ENCODE peak calls at places on chromosomes 5 and 9, in seven cellular contexts. One of them, this sample, is unnamed.

GRCh38 chr5:173645437-173645807 is 29.0 kb upstream of the BOD1 start:
- DNase-seq in HT1080: no peak
- DNase-seq in H54: no peak
- DNase-seq in AG10803: peak; percentile 54
- DNase-seq in fibroblast of the conjunctiva: no peak
- DNase-seq in left lobe of liver: no peak
- DNase-seq in CD4-positive, CD25-positive, alpha-beta regulatory T cell: no peak
- DNase-seq in this sample: no peak

GRCh38 chr5:171927345-171927941 is 79.0 kb downstream of the FBXW11 start:
- DNase-seq in HT1080: no peak
- DNase-seq in H54: no peak
- DNase-seq in AG10803: no peak
- DNase-seq in fibroblast of the conjunctiva: no peak
- DNase-seq in left lobe of liver: no peak
- DNase-seq in CD4-positive, CD25-positive, alpha-beta regulatory T cell: no peak
- DNase-seq in this sample: peak; percentile 7

GRCh38 chr5:72149742-72150141 is 42.5 kb downstream of the MAP1B start:
- DNase-seq in HT1080: no peak
- DNase-seq in H54: no peak
- DNase-seq in AG10803: no peak
- DNase-seq in fibroblast of the conjunctiva: no peak
- DNase-seq in left lobe of liver: no peak
- DNase-seq in CD4-positive, CD25-positive, alpha-beta regulatory T cell: no peak
- DNase-seq in this sample: no peak

GRCh38 chr9:123742009-123742767 is 187.7 kb downstream of the DENND1A start:
- DNase-seq in HT1080: peak; percentile 4
- DNase-seq in H54: no peak
- DNase-seq in AG10803: peak; percentile 60
- DNase-seq in fibroblast of the conjunctiva: peak; percentile 61
- DNase-seq in left lobe of liver: peak; percentile 67
- DNase-seq in CD4-positive, CD25-positive, alpha-beta regulatory T cell: no peak
- DNase-seq in this sample: no peak

GRCh38 chr5:67268233-67269011 is 71.8 kb upstream of the CD180 start:
- DNase-seq in HT1080: peak; percentile 74
- DNase-seq in H54: peak; percentile 7
- DNase-seq in AG10803: peak; percentile 94
- DNase-seq in fibroblast of the conjunctiva: peak; percentile 99
- DNase-seq in left lobe of liver: peak; percentile 81
- DNase-seq in CD4-positive, CD25-positive, alpha-beta regulatory T cell: no peak
- DNase-seq in this sample: no peak

GRCh38 chr5:3843691-3844090 is 248.1 kb downstream of the IRX1 start:
- DNase-seq in HT1080: no peak
- DNase-seq in H54: no peak
- DNase-seq in AG10803: no peak
- DNase-seq in fibroblast of the conjunctiva: no peak
- DNase-seq in left lobe of liver: no peak
- DNase-seq in CD4-positive, CD25-positive, alpha-beta regulatory T cell: no peak
- DNase-seq in this sample: no peak

GRCh38 chr5:141135030-141135717 is at the start of gene PCDHB5:
- DNase-seq in HT1080: peak; percentile 35
- DNase-seq in H54: peak; percentile 35
- DNase-seq in AG10803: peak; percentile 5
- DNase-seq in fibroblast of the conjunctiva: no peak
- DNase-seq in left lobe of liver: no peak
- DNase-seq in CD4-positive, CD25-positive, alpha-beta regulatory T cell: no peak
- DNase-seq in this sample: no peak

GRCh38 chr5:119360905-119361605 is 5.2 kb downstream of the TNFAIP8 start:
- DNase-seq in HT1080: no peak
- DNase-seq in H54: no peak
- DNase-seq in AG10803: peak; percentile 71
- DNase-seq in fibroblast of the conjunctiva: no peak
- DNase-seq in left lobe of liver: no peak
- DNase-seq in CD4-positive, CD25-positive, alpha-beta regulatory T cell: no peak
- DNase-seq in this sample: no peak

GRCh38 chr5:57386958-57387357 is 95.7 kb downstream of the ACTBL2 start:
- DNase-seq in HT1080: peak; percentile 20
- DNase-seq in H54: no peak
- DNase-seq in AG10803: peak; percentile 68
- DNase-seq in fibroblast of the conjunctiva: no peak
- DNase-seq in left lobe of liver: no peak
- DNase-seq in CD4-positive, CD25-positive, alpha-beta regulatory T cell: no peak
- DNase-seq in this sample: peak; percentile 61

GRCh38 chr9:122445155-122445749 is 32.5 kb downstream of the OR1J1 start:
- DNase-seq in HT1080: peak; percentile 7
- DNase-seq in H54: no peak
- DNase-seq in AG10803: peak; percentile 90
- DNase-seq in fibroblast of the conjunctiva: peak; percentile 78
- DNase-seq in left lobe of liver: no peak
- DNase-seq in CD4-positive, CD25-positive, alpha-beta regulatory T cell: no peak
- DNase-seq in this sample: no peak

GRCh38 chr5:66306105-66306843 is 162.2 kb downstream of the SREK1 start:
- DNase-seq in HT1080: peak; percentile 56
- DNase-seq in H54: peak; percentile 61
- DNase-seq in AG10803: peak; percentile 66
- DNase-seq in fibroblast of the conjunctiva: peak; percentile 54
- DNase-seq in left lobe of liver: peak; percentile 58
- DNase-seq in CD4-positive, CD25-positive, alpha-beta regulatory T cell: no peak
- DNase-seq in this sample: peak; percentile 72

GRCh38 chr9:111691686-111692329 is 30.4 kb downstream of the GNG10 start:
- DNase-seq in HT1080: peak; percentile 40
- DNase-seq in H54: no peak
- DNase-seq in AG10803: peak; percentile 41
- DNase-seq in fibroblast of the conjunctiva: peak; percentile 35
- DNase-seq in left lobe of liver: no peak
- DNase-seq in CD4-positive, CD25-positive, alpha-beta regulatory T cell: no peak
- DNase-seq in this sample: peak; percentile 89

GRCh38 chr5:32753765-32754164 is 42.6 kb downstream of the NPR3 start:
- DNase-seq in HT1080: no peak
- DNase-seq in H54: no peak
- DNase-seq in AG10803: peak; percentile 53
- DNase-seq in fibroblast of the conjunctiva: no peak
- DNase-seq in left lobe of liver: no peak
- DNase-seq in CD4-positive, CD25-positive, alpha-beta regulatory T cell: no peak
- DNase-seq in this sample: no peak

GRCh38 chr5:159552751-159553150 is 222.5 kb upstream of the IL12B start:
- DNase-seq in HT1080: peak; percentile 84
- DNase-seq in H54: peak; percentile 15
- DNase-seq in AG10803: peak; percentile 49
- DNase-seq in fibroblast of the conjunctiva: peak; percentile 16
- DNase-seq in left lobe of liver: no peak
- DNase-seq in CD4-positive, CD25-positive, alpha-beta regulatory T cell: no peak
- DNase-seq in this sample: no peak

GRCh38 chr9:2169035-2169434 is 153.9 kb downstream of the SMARCA2 start:
- DNase-seq in HT1080: no peak
- DNase-seq in H54: no peak
- DNase-seq in AG10803: no peak
- DNase-seq in fibroblast of the conjunctiva: no peak
- DNase-seq in left lobe of liver: no peak
- DNase-seq in CD4-positive, CD25-positive, alpha-beta regulatory T cell: no peak
- DNase-seq in this sample: no peak

GRCh38 chr9:115590016-115590415 is 472.1 kb upstream of the TNC start:
- DNase-seq in HT1080: peak; percentile 76
- DNase-seq in H54: peak; percentile 42
- DNase-seq in AG10803: peak; percentile 98
- DNase-seq in fibroblast of the conjunctiva: peak; percentile 92
- DNase-seq in left lobe of liver: no peak
- DNase-seq in CD4-positive, CD25-positive, alpha-beta regulatory T cell: no peak
- DNase-seq in this sample: peak; percentile 15

GRCh38 chr9:38015267-38015666 is 53.8 kb downstream of the SHB start:
- DNase-seq in HT1080: no peak
- DNase-seq in H54: no peak
- DNase-seq in AG10803: no peak
- DNase-seq in fibroblast of the conjunctiva: no peak
- DNase-seq in left lobe of liver: no peak
- DNase-seq in CD4-positive, CD25-positive, alpha-beta regulatory T cell: no peak
- DNase-seq in this sample: no peak

GRCh38 chr9:113219972-113220371 is 1.1 kb downstream of the FKBP15 start:
- DNase-seq in HT1080: peak; percentile 26
- DNase-seq in H54: no peak
- DNase-seq in AG10803: peak; percentile 91
- DNase-seq in fibroblast of the conjunctiva: no peak
- DNase-seq in left lobe of liver: no peak
- DNase-seq in CD4-positive, CD25-positive, alpha-beta regulatory T cell: no peak
- DNase-seq in this sample: peak; percentile 85

GRCh38 chr9:121281614-121282291 is 13.8 kb downstream of the GSN start:
- DNase-seq in HT1080: peak; percentile 85
- DNase-seq in H54: peak; percentile 80
- DNase-seq in AG10803: peak; percentile 53
- DNase-seq in fibroblast of the conjunctiva: peak; percentile 44
- DNase-seq in left lobe of liver: peak; percentile 59
- DNase-seq in CD4-positive, CD25-positive, alpha-beta regulatory T cell: no peak
- DNase-seq in this sample: peak; percentile 37

GRCh38 chr5:178389031-178389729 is 156.6 kb upstream of the PHYKPL start:
- DNase-seq in HT1080: no peak
- DNase-seq in H54: no peak
- DNase-seq in AG10803: no peak
- DNase-seq in fibroblast of the conjunctiva: no peak
- DNase-seq in left lobe of liver: peak; percentile 23
- DNase-seq in CD4-positive, CD25-positive, alpha-beta regulatory T cell: no peak
- DNase-seq in this sample: no peak

GRCh38 chr9:20396509-20396908 is 225.8 kb downstream of the MLLT3 start:
- DNase-seq in HT1080: no peak
- DNase-seq in H54: no peak
- DNase-seq in AG10803: no peak
- DNase-seq in fibroblast of the conjunctiva: no peak
- DNase-seq in left lobe of liver: no peak
- DNase-seq in CD4-positive, CD25-positive, alpha-beta regulatory T cell: no peak
- DNase-seq in this sample: no peak

GRCh38 chr9:72480931-72481330 is 40.5 kb upstream of the TMC1 start:
- DNase-seq in HT1080: no peak
- DNase-seq in H54: no peak
- DNase-seq in AG10803: peak; percentile 37
- DNase-seq in fibroblast of the conjunctiva: no peak
- DNase-seq in left lobe of liver: no peak
- DNase-seq in CD4-positive, CD25-positive, alpha-beta regulatory T cell: no peak
- DNase-seq in this sample: no peak

GRCh38 chr9:28423255-28423654 is 850.0 kb upstream of the C9orf72 start:
- DNase-seq in HT1080: no peak
- DNase-seq in H54: no peak
- DNase-seq in AG10803: no peak
- DNase-seq in fibroblast of the conjunctiva: no peak
- DNase-seq in left lobe of liver: no peak
- DNase-seq in CD4-positive, CD25-positive, alpha-beta regulatory T cell: no peak
- DNase-seq in this sample: no peak

GRCh38 chr5:143781993-143782520 is 29.9 kb upstream of the HMHB1 start:
- DNase-seq in HT1080: no peak
- DNase-seq in H54: no peak
- DNase-seq in AG10803: no peak
- DNase-seq in fibroblast of the conjunctiva: no peak
- DNase-seq in left lobe of liver: no peak
- DNase-seq in CD4-positive, CD25-positive, alpha-beta regulatory T cell: no peak
- DNase-seq in this sample: no peak

This sample was measured in RKO.